ENCODE peak calls at places on chromosomes 11 and 22, in six cellular contexts. One of them, this sample, is unnamed.

GRCh38 chr11:44623321-44623715 is 57.9 kb downstream of the CD82 start:
- DNase-seq in chondrocyte: peak
- DNase-seq in HepG2: no peak
- DNase-seq in HTR-8/SVneo: no peak
- DNase-seq in SK-MEL-5: no peak
- DNase-seq in stimulated activated naive CD8-positive, alpha-beta T cell treated with anti-CD3 and anti-CD28 coated beads, Interleukin-15, amount 100 ng/mL, for 72 hours: peak
- DNase-seq in this sample: no peak

GRCh38 chr22:49372111-49372529 is 455.6 kb downstream of the BRD1 start:
- DNase-seq in chondrocyte: peak
- DNase-seq in HepG2: no peak
- DNase-seq in HTR-8/SVneo: no peak
- DNase-seq in SK-MEL-5: no peak
- DNase-seq in stimulated activated naive CD8-positive, alpha-beta T cell treated with anti-CD3 and anti-CD28 coated beads, Interleukin-15, amount 100 ng/mL, for 72 hours: no peak
- DNase-seq in this sample: no peak

GRCh38 chr11:67302571-67303131 is 679 bp upstream of the SSH3 start:
- DNase-seq in chondrocyte: peak
- DNase-seq in HepG2: no peak
- DNase-seq in HTR-8/SVneo: no peak
- DNase-seq in SK-MEL-5: no peak
- DNase-seq in stimulated activated naive CD8-positive, alpha-beta T cell treated with anti-CD3 and anti-CD28 coated beads, Interleukin-15, amount 100 ng/mL, for 72 hours: peak
- DNase-seq in this sample: no peak

GRCh38 chr22:31730344-31730711 is 19.6 kb downstream of the PRR14L start:
- DNase-seq in chondrocyte: no peak
- DNase-seq in HepG2: no peak
- DNase-seq in HTR-8/SVneo: no peak
- DNase-seq in SK-MEL-5: peak
- DNase-seq in stimulated activated naive CD8-positive, alpha-beta T cell treated with anti-CD3 and anti-CD28 coated beads, Interleukin-15, amount 100 ng/mL, for 72 hours: no peak
- DNase-seq in this sample: no peak

GRCh38 chr11:63673579-63673978 is 2.4 kb upstream of the ATL3 start:
- DNase-seq in chondrocyte: no peak
- DNase-seq in HepG2: no peak
- DNase-seq in HTR-8/SVneo: no peak
- DNase-seq in SK-MEL-5: no peak
- DNase-seq in stimulated activated naive CD8-positive, alpha-beta T cell treated with anti-CD3 and anti-CD28 coated beads, Interleukin-15, amount 100 ng/mL, for 72 hours: no peak
- DNase-seq in this sample: no peak

GRCh38 chr11:34840736-34841386 is 75.3 kb downstream of the APIP start:
- DNase-seq in chondrocyte: no peak
- DNase-seq in HepG2: peak
- DNase-seq in HTR-8/SVneo: no peak
- DNase-seq in SK-MEL-5: peak
- DNase-seq in stimulated activated naive CD8-positive, alpha-beta T cell treated with anti-CD3 and anti-CD28 coated beads, Interleukin-15, amount 100 ng/mL, for 72 hours: peak
- DNase-seq in this sample: peak

GRCh38 chr11:20110908-20111669 is 49.2 kb downstream of the DBX1 start:
- DNase-seq in chondrocyte: no peak
- DNase-seq in HepG2: peak
- DNase-seq in HTR-8/SVneo: peak
- DNase-seq in SK-MEL-5: peak
- DNase-seq in stimulated activated naive CD8-positive, alpha-beta T cell treated with anti-CD3 and anti-CD28 coated beads, Interleukin-15, amount 100 ng/mL, for 72 hours: peak
- DNase-seq in this sample: peak

GRCh38 chr11:91935120-91935519 is 289.5 kb upstream of the FAT3 start:
- DNase-seq in chondrocyte: no peak
- DNase-seq in HepG2: no peak
- DNase-seq in HTR-8/SVneo: no peak
- DNase-seq in SK-MEL-5: no peak
- DNase-seq in stimulated activated naive CD8-positive, alpha-beta T cell treated with anti-CD3 and anti-CD28 coated beads, Interleukin-15, amount 100 ng/mL, for 72 hours: no peak
- DNase-seq in this sample: no peak

GRCh38 chr22:16915711-16916110 is 90.5 kb upstream of the XKR3 start:
- DNase-seq in chondrocyte: no peak
- DNase-seq in HepG2: no peak
- DNase-seq in HTR-8/SVneo: no peak
- DNase-seq in SK-MEL-5: no peak
- DNase-seq in stimulated activated naive CD8-positive, alpha-beta T cell treated with anti-CD3 and anti-CD28 coated beads, Interleukin-15, amount 100 ng/mL, for 72 hours: peak
- DNase-seq in this sample: no peak

This sample was measured in A673.